ENCODE peak calls at places on chromosomes 7 and 10, in seven cellular contexts. T, F, A, K, N, I and L are unnamed samples.

GRCh38 chr7:117974891-117975290 is 101.7 kb upstream of the CTTNBP2 start:
- DNase-seq in I (no peak), A (no peak), T (no peak), N (no peak), F (no peak), K (no peak), L (no peak)

GRCh38 chr10:114520453-114520852 is 116.2 kb upstream of the AFAP1L2 start:
- DNase-seq in I (no peak), T (no peak), F (no peak), N (no peak), A (no peak), K (peak), L (no peak)

GRCh38 chr7:101294039-101294831 is 27.4 kb downstream of the IFT22 start:
- DNase-seq in A (no peak), I (no peak), N (no peak), K (no peak), F (no peak), T (no peak), L (no peak)

GRCh38 chr7:45052011-45052410 is 36.8 kb downstream of the NACAD start:
- DNase-seq in F (no peak), T (no peak), N (no peak), K (no peak), I (no peak), A (no peak), L (no peak)

GRCh38 chr10:29032229-29032628 is 256.6 kb upstream of the LYZL1 start:
- DNase-seq in T (no peak), I (no peak), F (no peak), N (no peak), A (no peak), K (no peak), L (no peak)

GRCh38 chr7:43071604-43072003 is 40.8 kb upstream of the HECW1 start:
- DNase-seq in N (no peak), T (no peak), I (no peak), A (no peak), F (no peak), K (no peak), L (no peak)

GRCh38 chr7:3722396-3722846 is 421.4 kb downstream of the SDK1 start:
- DNase-seq in A (no peak), I (no peak), F (no peak), N (no peak), T (no peak), K (no peak), L (no peak)

GRCh38 chr7:2009541-2010001 is 223.2 kb downstream of the MAD1L1 start:
- DNase-seq in F (no peak), I (peak), A (no peak), N (no peak), T (peak), K (no peak), L (no peak)

GRCh38 chr10:103584216-103585010 is 90.9 kb downstream of the NEURL1 start:
- DNase-seq in T (no peak), K (no peak), I (no peak), A (peak), F (no peak), N (no peak), L (no peak)

GRCh38 chr7:141073641-141074161 is at the start of gene TMEM178B:
- DNase-seq in K (no peak), A (peak), N (no peak), I (no peak), T (no peak), F (no peak), L (no peak)

GRCh38 chr7:40700653-40701475 is 566.1 kb downstream of the SUGCT start:
- DNase-seq in K (no peak), N (no peak), T (no peak), I (no peak), F (no peak), A (no peak), L (no peak)

GRCh38 chr10:99234067-99234738 is 1.4 kb downstream of the HPSE2 start:
- DNase-seq in T (peak), K (no peak), F (no peak), A (peak), N (no peak), I (peak), L (peak)

GRCh38 chr7:74514131-74514591 is 60.5 kb downstream of the GTF2IRD1 start:
- DNase-seq in T (no peak), I (peak), K (no peak), F (no peak), A (no peak), N (no peak), L (no peak)

GRCh38 chr7:26930201-26930600 is 65.8 kb upstream of the SKAP2 start:
- DNase-seq in T (no peak), F (no peak), I (no peak), N (no peak), A (no peak), K (no peak), L (no peak)

GRCh38 chr7:158377800-158378623 is 209.6 kb downstream of the PTPRN2 start:
- DNase-seq in T (peak), F (no peak), A (no peak), N (no peak), I (peak), K (no peak), L (peak)

GRCh38 chr7:84022686-84023308 is 171.8 kb downstream of the SEMA3A start:
- DNase-seq in K (peak), N (no peak), I (no peak), T (no peak), A (no peak), F (no peak), L (peak)
- TF ChIP-seq POLR2AphosphoS5 in K (peak), N (no peak), I (no peak), T (no peak), A (no peak), F (no peak), L (no peak)

GRCh38 chr10:15348579-15348978 is 22.5 kb downstream of the FAM171A1 start:
- DNase-seq in I (no peak), N (no peak), F (no peak), K (no peak), A (no peak), T (no peak), L (no peak)
- TF ChIP-seq POLR2AphosphoS5 in I (no peak), N (no peak), F (no peak), K (no peak), A (no peak), T (no peak), L (no peak)

GRCh38 chr10:61987537-61987936 is 86.0 kb downstream of the ARID5B start:
- DNase-seq in N (no peak), K (no peak), T (no peak), I (no peak), F (no peak), A (no peak), L (no peak)
- TF ChIP-seq POLR2AphosphoS5 in N (no peak), K (no peak), T (no peak), I (no peak), F (no peak), A (no peak), L (no peak)

DNA sequence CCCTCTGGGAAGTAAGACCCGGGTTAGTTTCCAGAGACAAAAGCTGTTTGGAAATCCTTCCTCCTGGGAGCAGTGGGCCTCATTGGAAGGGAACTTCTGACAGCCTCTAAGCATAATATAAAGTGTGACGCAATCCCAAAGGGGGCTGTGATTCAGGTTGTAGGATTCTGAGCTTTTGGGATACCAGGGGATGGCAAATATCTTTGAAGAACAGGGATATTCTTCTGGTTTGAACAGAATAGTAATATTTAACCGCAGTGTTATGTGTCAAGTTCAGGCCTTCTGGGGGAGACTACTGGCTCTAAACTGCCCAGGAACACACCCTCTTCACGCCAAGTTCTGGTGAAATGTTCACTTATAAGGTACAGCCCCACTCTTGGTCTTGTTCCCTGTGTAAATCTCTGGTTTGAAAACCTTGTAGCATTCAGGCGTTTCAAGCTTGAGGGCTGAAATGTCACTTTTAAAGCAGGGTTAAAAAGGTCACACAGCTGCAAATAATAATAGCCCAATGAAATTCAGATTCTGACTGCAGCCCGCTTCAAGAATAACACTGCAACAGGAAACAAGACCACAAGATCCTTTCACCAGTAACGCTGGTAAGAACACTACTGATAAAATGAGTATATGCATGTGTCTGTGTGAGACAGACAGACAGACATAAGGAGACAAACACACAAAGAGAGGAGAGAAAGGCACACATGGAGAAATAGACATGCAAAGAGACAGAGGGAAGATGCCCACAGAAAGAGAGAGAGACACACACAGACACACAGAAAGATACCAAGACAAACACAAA is 69.0 kb downstream of the CREB5 start:
- DNase-seq in K (no peak), A (no peak), T (no peak), N (no peak), F (no peak), I (no peak), L (no peak)
- TF ChIP-seq POLR2AphosphoS5 in K (no peak), A (peak), T (no peak), N (no peak), F (no peak), I (no peak), L (no peak)